ENCODE peak calls at places on chromosomes 1 and 21, in ten cellular contexts. One of them, this sample, is unnamed.

GRCh38 chr1:29251164-29252130 is 15.1 kb downstream of the PTPRU start:
- DNase-seq in NCI-H1105: no peak
- DNase-seq in iPS-NIHi11: no peak
- DNase-seq in upper lobe of left lung: no peak
- DNase-seq in Calu3: no peak
- DNase-seq in Peyer's patch: no peak
- DNase-seq in T-cell: no peak
- DNase-seq in activated CD8-positive, alpha-beta memory T cell treated with anti-CD3 and anti-CD28 coated beads for 1 hour: no peak
- DNase-seq in RPMI7951: no peak
- DNase-seq in retina: no peak
- DNase-seq in this sample: no peak

GRCh38 chr1:88801575-88802208 is 89.7 kb downstream of the GTF2B start:
- DNase-seq in NCI-H1105: no peak
- DNase-seq in iPS-NIHi11: no peak
- DNase-seq in upper lobe of left lung: peak; percentile 45
- DNase-seq in Calu3: no peak
- DNase-seq in Peyer's patch: no peak
- DNase-seq in T-cell: no peak
- DNase-seq in activated CD8-positive, alpha-beta memory T cell treated with anti-CD3 and anti-CD28 coated beads for 1 hour: no peak
- DNase-seq in RPMI7951: no peak
- DNase-seq in retina: no peak
- DNase-seq in this sample: peak; percentile 28

GRCh38 chr1:201584510-201584991 is 45.6 kb downstream of the NAV1 start:
- DNase-seq in NCI-H1105: no peak
- DNase-seq in iPS-NIHi11: no peak
- DNase-seq in upper lobe of left lung: peak; percentile 21
- DNase-seq in Calu3: no peak
- DNase-seq in Peyer's patch: no peak
- DNase-seq in T-cell: no peak
- DNase-seq in activated CD8-positive, alpha-beta memory T cell treated with anti-CD3 and anti-CD28 coated beads for 1 hour: no peak
- DNase-seq in RPMI7951: peak; percentile 90
- DNase-seq in retina: no peak
- DNase-seq in this sample: no peak

GRCh38 chr1:43272576-43273571 is 3.1 kb downstream of the TMEM125 start:
- DNase-seq in NCI-H1105: no peak
- DNase-seq in iPS-NIHi11: no peak
- DNase-seq in upper lobe of left lung: no peak
- DNase-seq in Calu3: no peak
- DNase-seq in Peyer's patch: no peak
- DNase-seq in T-cell: no peak
- DNase-seq in activated CD8-positive, alpha-beta memory T cell treated with anti-CD3 and anti-CD28 coated beads for 1 hour: no peak
- DNase-seq in RPMI7951: no peak
- DNase-seq in retina: no peak
- DNase-seq in this sample: no peak

GRCh38 chr1:178275553-178275952 is 181.6 kb downstream of the RASAL2 start:
- DNase-seq in NCI-H1105: no peak
- DNase-seq in iPS-NIHi11: no peak
- DNase-seq in upper lobe of left lung: no peak
- DNase-seq in Calu3: no peak
- DNase-seq in Peyer's patch: no peak
- DNase-seq in T-cell: no peak
- DNase-seq in activated CD8-positive, alpha-beta memory T cell treated with anti-CD3 and anti-CD28 coated beads for 1 hour: no peak
- DNase-seq in RPMI7951: peak; percentile 15
- DNase-seq in retina: no peak
- DNase-seq in this sample: no peak

GRCh38 chr1:179586107-179586823 is 5.4 kb upstream of the TDRD5 start:
- DNase-seq in NCI-H1105: peak; percentile 82
- DNase-seq in iPS-NIHi11: peak; percentile 82
- DNase-seq in upper lobe of left lung: peak; percentile 45
- DNase-seq in Calu3: peak; percentile 80
- DNase-seq in Peyer's patch: no peak
- DNase-seq in T-cell: no peak
- DNase-seq in activated CD8-positive, alpha-beta memory T cell treated with anti-CD3 and anti-CD28 coated beads for 1 hour: no peak
- DNase-seq in RPMI7951: peak; percentile 42
- DNase-seq in retina: peak; percentile 92
- DNase-seq in this sample: no peak

GRCh38 chr1:53616927-53617326 is 122.0 kb downstream of the GLIS1 start:
- DNase-seq in NCI-H1105: no peak
- DNase-seq in iPS-NIHi11: no peak
- DNase-seq in upper lobe of left lung: peak; percentile 7
- DNase-seq in Calu3: no peak
- DNase-seq in Peyer's patch: no peak
- DNase-seq in T-cell: no peak
- DNase-seq in activated CD8-positive, alpha-beta memory T cell treated with anti-CD3 and anti-CD28 coated beads for 1 hour: no peak
- DNase-seq in RPMI7951: no peak
- DNase-seq in retina: no peak
- DNase-seq in this sample: no peak

GRCh38 chr1:44044071-44044801 is 13.0 kb upstream of the SLC6A9 start:
- DNase-seq in NCI-H1105: no peak
- DNase-seq in iPS-NIHi11: no peak
- DNase-seq in upper lobe of left lung: no peak
- DNase-seq in Calu3: no peak
- DNase-seq in Peyer's patch: no peak
- DNase-seq in T-cell: no peak
- DNase-seq in activated CD8-positive, alpha-beta memory T cell treated with anti-CD3 and anti-CD28 coated beads for 1 hour: no peak
- DNase-seq in RPMI7951: peak; percentile 60
- DNase-seq in retina: no peak
- DNase-seq in this sample: peak; percentile 26

GRCh38 chr1:154752273-154753030 is 117.6 kb downstream of the KCNN3 start:
- DNase-seq in NCI-H1105: no peak
- DNase-seq in iPS-NIHi11: no peak
- DNase-seq in upper lobe of left lung: no peak
- DNase-seq in Calu3: no peak
- DNase-seq in Peyer's patch: no peak
- DNase-seq in T-cell: no peak
- DNase-seq in activated CD8-positive, alpha-beta memory T cell treated with anti-CD3 and anti-CD28 coated beads for 1 hour: no peak
- DNase-seq in RPMI7951: no peak
- DNase-seq in retina: no peak
- DNase-seq in this sample: no peak

GRCh38 chr1:181208967-181209366 is 120.5 kb downstream of the IER5 start:
- DNase-seq in NCI-H1105: no peak
- DNase-seq in iPS-NIHi11: no peak
- DNase-seq in upper lobe of left lung: no peak
- DNase-seq in Calu3: no peak
- DNase-seq in Peyer's patch: no peak
- DNase-seq in T-cell: no peak
- DNase-seq in activated CD8-positive, alpha-beta memory T cell treated with anti-CD3 and anti-CD28 coated beads for 1 hour: no peak
- DNase-seq in RPMI7951: no peak
- DNase-seq in retina: peak; percentile 43
- DNase-seq in this sample: no peak

GRCh38 chr21:40793057-40793456 is 53.9 kb downstream of the DSCAM start:
- DNase-seq in NCI-H1105: no peak
- DNase-seq in iPS-NIHi11: no peak
- DNase-seq in upper lobe of left lung: no peak
- DNase-seq in Calu3: no peak
- DNase-seq in Peyer's patch: no peak
- DNase-seq in T-cell: no peak
- DNase-seq in activated CD8-positive, alpha-beta memory T cell treated with anti-CD3 and anti-CD28 coated beads for 1 hour: no peak
- DNase-seq in RPMI7951: no peak
- DNase-seq in retina: no peak
- DNase-seq in this sample: no peak

GRCh38 chr21:33024278-33025103 is 1.2 kb upstream of the OLIG2 start:
- DNase-seq in NCI-H1105: no peak
- DNase-seq in iPS-NIHi11: no peak
- DNase-seq in upper lobe of left lung: no peak
- DNase-seq in Calu3: no peak
- DNase-seq in Peyer's patch: no peak
- DNase-seq in T-cell: no peak
- DNase-seq in activated CD8-positive, alpha-beta memory T cell treated with anti-CD3 and anti-CD28 coated beads for 1 hour: no peak
- DNase-seq in RPMI7951: no peak
- DNase-seq in retina: peak; percentile 52
- DNase-seq in this sample: no peak

GRCh38 chr1:17653728-17654351 is 101.3 kb upstream of the ACTL8 start:
- DNase-seq in NCI-H1105: peak; percentile 38
- DNase-seq in iPS-NIHi11: peak; percentile 88
- DNase-seq in upper lobe of left lung: no peak
- DNase-seq in Calu3: peak; percentile 44
- DNase-seq in Peyer's patch: no peak
- DNase-seq in T-cell: peak; percentile 11
- DNase-seq in activated CD8-positive, alpha-beta memory T cell treated with anti-CD3 and anti-CD28 coated beads for 1 hour: no peak
- DNase-seq in RPMI7951: peak; percentile 34
- DNase-seq in retina: peak; percentile 83
- DNase-seq in this sample: no peak

GRCh38 chr1:119141020-119141424 is 569 bp upstream of the WARS2 start:
- DNase-seq in NCI-H1105: no peak
- DNase-seq in iPS-NIHi11: no peak
- DNase-seq in upper lobe of left lung: peak; percentile 26
- DNase-seq in Calu3: peak; percentile 53
- DNase-seq in Peyer's patch: no peak
- DNase-seq in T-cell: peak; percentile 23
- DNase-seq in activated CD8-positive, alpha-beta memory T cell treated with anti-CD3 and anti-CD28 coated beads for 1 hour: peak; percentile 7
- DNase-seq in RPMI7951: peak; percentile 44
- DNase-seq in retina: no peak
- DNase-seq in this sample: no peak

GRCh38 chr1:87269921-87270320 is 58.8 kb upstream of the LMO4 start:
- DNase-seq in NCI-H1105: no peak
- DNase-seq in iPS-NIHi11: no peak
- DNase-seq in upper lobe of left lung: no peak
- DNase-seq in Calu3: no peak
- DNase-seq in Peyer's patch: no peak
- DNase-seq in T-cell: no peak
- DNase-seq in activated CD8-positive, alpha-beta memory T cell treated with anti-CD3 and anti-CD28 coated beads for 1 hour: no peak
- DNase-seq in RPMI7951: no peak
- DNase-seq in retina: no peak
- DNase-seq in this sample: no peak

GRCh38 chr1:18537386-18538306 is 56.9 kb downstream of the KLHDC7A start:
- DNase-seq in NCI-H1105: no peak
- DNase-seq in iPS-NIHi11: no peak
- DNase-seq in upper lobe of left lung: no peak
- DNase-seq in Calu3: no peak
- DNase-seq in Peyer's patch: no peak
- DNase-seq in T-cell: no peak
- DNase-seq in activated CD8-positive, alpha-beta memory T cell treated with anti-CD3 and anti-CD28 coated beads for 1 hour: no peak
- DNase-seq in RPMI7951: no peak
- DNase-seq in retina: no peak
- DNase-seq in this sample: no peak

GRCh38 chr21:40335689-40336088 is 468.5 kb downstream of the PCP4 start:
- DNase-seq in NCI-H1105: no peak
- DNase-seq in iPS-NIHi11: peak; percentile 14
- DNase-seq in upper lobe of left lung: no peak
- DNase-seq in Calu3: no peak
- DNase-seq in Peyer's patch: no peak
- DNase-seq in T-cell: no peak
- DNase-seq in activated CD8-positive, alpha-beta memory T cell treated with anti-CD3 and anti-CD28 coated beads for 1 hour: no peak
- DNase-seq in RPMI7951: no peak
- DNase-seq in retina: no peak
- DNase-seq in this sample: no peak

GRCh38 chr1:42765832-42766722 is 751 bp downstream of the P3H1 start:
- DNase-seq in NCI-H1105: peak; percentile 40
- DNase-seq in iPS-NIHi11: peak; percentile 62
- DNase-seq in upper lobe of left lung: peak; percentile 36
- DNase-seq in Calu3: peak; percentile 29
- DNase-seq in Peyer's patch: peak; percentile 18
- DNase-seq in T-cell: peak; percentile 20
- DNase-seq in activated CD8-positive, alpha-beta memory T cell treated with anti-CD3 and anti-CD28 coated beads for 1 hour: no peak
- DNase-seq in RPMI7951: peak; percentile 85
- DNase-seq in retina: peak; percentile 81
- DNase-seq in this sample: peak; percentile 58

GRCh38 chr1:63774617-63775417 is 1.0 kb downstream of the ROR1 start:
- DNase-seq in NCI-H1105: peak; percentile 8
- DNase-seq in iPS-NIHi11: peak; percentile 62
- DNase-seq in upper lobe of left lung: no peak
- DNase-seq in Calu3: peak; percentile 42
- DNase-seq in Peyer's patch: peak; percentile 30
- DNase-seq in T-cell: no peak
- DNase-seq in activated CD8-positive, alpha-beta memory T cell treated with anti-CD3 and anti-CD28 coated beads for 1 hour: no peak
- DNase-seq in RPMI7951: peak; percentile 56
- DNase-seq in retina: peak; percentile 92
- DNase-seq in this sample: peak; percentile 53

GRCh38 chr21:42118901-42119300 is 47.8 kb downstream of the UMODL1 start:
- DNase-seq in NCI-H1105: no peak
- DNase-seq in iPS-NIHi11: no peak
- DNase-seq in upper lobe of left lung: no peak
- DNase-seq in Calu3: no peak
- DNase-seq in Peyer's patch: no peak
- DNase-seq in T-cell: no peak
- DNase-seq in activated CD8-positive, alpha-beta memory T cell treated with anti-CD3 and anti-CD28 coated beads for 1 hour: no peak
- DNase-seq in RPMI7951: peak; percentile 37
- DNase-seq in retina: no peak
- DNase-seq in this sample: no peak

GRCh38 chr1:63408331-63408730 is 40.9 kb downstream of the ALG6 start:
- DNase-seq in NCI-H1105: no peak
- DNase-seq in iPS-NIHi11: no peak
- DNase-seq in upper lobe of left lung: no peak
- DNase-seq in Calu3: no peak
- DNase-seq in Peyer's patch: no peak
- DNase-seq in T-cell: no peak
- DNase-seq in activated CD8-positive, alpha-beta memory T cell treated with anti-CD3 and anti-CD28 coated beads for 1 hour: no peak
- DNase-seq in RPMI7951: no peak
- DNase-seq in retina: no peak
- DNase-seq in this sample: no peak

GRCh38 chr1:218383051-218383450 is 37.9 kb downstream of the TGFB2 start:
- DNase-seq in NCI-H1105: peak; percentile 18
- DNase-seq in iPS-NIHi11: no peak
- DNase-seq in upper lobe of left lung: no peak
- DNase-seq in Calu3: no peak
- DNase-seq in Peyer's patch: no peak
- DNase-seq in T-cell: no peak
- DNase-seq in activated CD8-positive, alpha-beta memory T cell treated with anti-CD3 and anti-CD28 coated beads for 1 hour: no peak
- DNase-seq in RPMI7951: no peak
- DNase-seq in retina: no peak
- DNase-seq in this sample: no peak

GRCh38 chr1:183032122-183032921 is 9.1 kb downstream of the LAMC1 start:
- DNase-seq in NCI-H1105: no peak
- DNase-seq in iPS-NIHi11: no peak
- DNase-seq in upper lobe of left lung: no peak
- DNase-seq in Calu3: no peak
- DNase-seq in Peyer's patch: no peak
- DNase-seq in T-cell: no peak
- DNase-seq in activated CD8-positive, alpha-beta memory T cell treated with anti-CD3 and anti-CD28 coated beads for 1 hour: no peak
- DNase-seq in RPMI7951: peak; percentile 44
- DNase-seq in retina: no peak
- DNase-seq in this sample: peak; percentile 58